ENCODE peak calls at places on chromosomes 7 and 10, in nine cellular contexts. D, A, U, Z, N, O, I, K and T are unnamed samples.
A peak's percentile ranks its signal among the peaks of the same experiment; 100 is the strongest.

GRCh38 chr7:82600601-82601000 is 157.0 kb upstream of the CACNA2D1 start:
- DNase-seq in O (no peak), N (no peak), D (no peak), Z (no peak), U (no peak), I (no peak), A (peak; percentile 13), K (peak; percentile 18), T (no peak)

GRCh38 chr10:8435186-8436055 is 380.9 kb downstream of the GATA3 start:
- DNase-seq in I (no peak), Z (no peak), A (no peak), D (no peak), O (no peak), U (no peak), N (no peak), K (no peak), T (no peak)

GRCh38 chr10:5550621-5551530 is 26.1 kb downstream of the CALML3 start:
- DNase-seq in K (no peak), O (no peak), N (no peak), D (no peak), A (peak; percentile 53), Z (no peak), U (no peak), I (no peak), T (peak; percentile 50)

GRCh38 chr7:32676249-32676941 is 181.1 kb downstream of the AVL9 start:
- DNase-seq in I (no peak), U (no peak), K (no peak), N (no peak), O (no peak), Z (no peak), A (no peak), D (no peak), T (no peak)

GRCh38 chr10:28089467-28089866 is 90.6 kb upstream of the ODAD2 start:
- DNase-seq in N (peak; percentile 42), Z (no peak), D (peak; percentile 59), K (no peak), O (no peak), U (no peak), I (peak; percentile 37), A (peak; percentile 94), T (peak; percentile 93)

GRCh38 chr10:132185601-132186487 is 904 bp upstream of the DPYSL4 start:
- DNase-seq in U (no peak), N (no peak), Z (no peak), A (peak; percentile 12), I (no peak), K (peak; percentile 76), O (peak; percentile 58), D (no peak), T (peak; percentile 5)

GRCh38 chr7:36468361-36469140 is 78.9 kb downstream of the ANLN start:
- DNase-seq in I (no peak), K (no peak), O (no peak), D (no peak), N (no peak), A (no peak), Z (no peak), U (no peak), T (no peak)

GRCh38 chr7:6615853-6616555 is 594 bp downstream of the ZNF853 start:
- DNase-seq in K (peak; percentile 81), O (no peak), N (no peak), A (no peak), U (no peak), D (no peak), I (no peak), Z (peak; percentile 83), T (no peak)

GRCh38 chr7:106166651-106167342 is 54.7 kb upstream of the SYPL1 start:
- DNase-seq in O (peak; percentile 35), U (peak; percentile 68), I (peak; percentile 77), D (peak; percentile 52), Z (peak; percentile 73), N (peak; percentile 66), K (peak; percentile 88), A (peak; percentile 83), T (peak; percentile 78)

GRCh38 chr7:152913492-152913891 is 153.9 kb downstream of the ACTR3B start:
- DNase-seq in I (no peak), N (no peak), K (no peak), O (no peak), Z (no peak), D (no peak), U (no peak), A (no peak), T (no peak)

GRCh38 chr7:113521468-113521867 is 397.3 kb downstream of the PPP1R3A start:
- DNase-seq in K (no peak), Z (no peak), N (no peak), D (no peak), U (no peak), O (no peak), I (no peak), A (peak; percentile 8), T (peak; percentile 6)

GRCh38 chr10:24416248-24416647 is 207.3 kb downstream of the KIAA1217 start:
- DNase-seq in N (no peak), Z (no peak), U (no peak), A (no peak), I (no peak), D (no peak), K (no peak), O (no peak), T (no peak)

GRCh38 chr10:43324847-43325246 is 46.6 kb upstream of the FXYD4 start:
- DNase-seq in D (no peak), O (no peak), Z (no peak), U (no peak), A (no peak), I (no peak), K (no peak), N (no peak), T (no peak)

GRCh38 chr10:43323245-43323644 is 48.2 kb upstream of the FXYD4 start:
- DNase-seq in N (no peak), U (no peak), I (no peak), D (no peak), A (no peak), O (no peak), K (no peak), Z (no peak), T (no peak)

GRCh38 chr10:43320226-43320625 is 51.2 kb upstream of the FXYD4 start:
- DNase-seq in U (no peak), A (no peak), O (no peak), N (no peak), Z (no peak), D (no peak), K (no peak), I (no peak), T (no peak)

GRCh38 chr10:43322321-43322720 is 49.1 kb upstream of the FXYD4 start:
- DNase-seq in A (no peak), K (peak; percentile 40), I (no peak), U (no peak), Z (no peak), D (no peak), N (no peak), O (no peak), T (no peak)

DNA sequence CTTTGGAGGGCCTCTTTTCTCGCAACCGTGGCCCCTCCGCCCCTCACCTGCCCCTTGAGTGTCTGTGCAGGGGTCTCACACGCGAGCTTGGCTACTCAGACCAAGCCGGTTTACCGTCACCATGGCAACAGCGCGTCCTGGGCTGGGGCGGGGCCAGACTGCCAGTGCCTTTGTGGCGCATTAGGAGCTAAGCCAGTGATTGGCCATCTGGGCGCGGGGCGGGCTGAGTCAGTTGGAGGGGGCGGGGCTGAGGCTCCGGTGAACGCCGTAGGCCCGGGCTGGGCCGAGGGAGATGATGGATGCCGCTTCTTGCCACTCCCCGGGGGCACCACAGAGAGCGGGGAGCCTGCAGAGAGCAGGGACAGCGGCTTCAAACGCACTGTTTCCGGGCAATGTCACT is 48.7 kb upstream of the FXYD4 start:
- DNase-seq in D (peak; percentile 38), K (peak; percentile 99), Z (peak; percentile 96), O (peak; percentile 78), N (no peak), U (peak; percentile 64), I (peak; percentile 37), A (peak; percentile 51), T (peak; percentile 69)
- H3K4me3 ChIP-seq in D (no peak overlapping the region), K (peak overlapping the region; percentile 78), Z (no peak overlapping the region), O (no peak overlapping the region), N (no peak overlapping the region), U (no peak overlapping the region), I (peak overlapping the region; percentile 26), A (peak overlapping the region; percentile 17), T (peak overlapping the region; percentile 18)

DNA sequence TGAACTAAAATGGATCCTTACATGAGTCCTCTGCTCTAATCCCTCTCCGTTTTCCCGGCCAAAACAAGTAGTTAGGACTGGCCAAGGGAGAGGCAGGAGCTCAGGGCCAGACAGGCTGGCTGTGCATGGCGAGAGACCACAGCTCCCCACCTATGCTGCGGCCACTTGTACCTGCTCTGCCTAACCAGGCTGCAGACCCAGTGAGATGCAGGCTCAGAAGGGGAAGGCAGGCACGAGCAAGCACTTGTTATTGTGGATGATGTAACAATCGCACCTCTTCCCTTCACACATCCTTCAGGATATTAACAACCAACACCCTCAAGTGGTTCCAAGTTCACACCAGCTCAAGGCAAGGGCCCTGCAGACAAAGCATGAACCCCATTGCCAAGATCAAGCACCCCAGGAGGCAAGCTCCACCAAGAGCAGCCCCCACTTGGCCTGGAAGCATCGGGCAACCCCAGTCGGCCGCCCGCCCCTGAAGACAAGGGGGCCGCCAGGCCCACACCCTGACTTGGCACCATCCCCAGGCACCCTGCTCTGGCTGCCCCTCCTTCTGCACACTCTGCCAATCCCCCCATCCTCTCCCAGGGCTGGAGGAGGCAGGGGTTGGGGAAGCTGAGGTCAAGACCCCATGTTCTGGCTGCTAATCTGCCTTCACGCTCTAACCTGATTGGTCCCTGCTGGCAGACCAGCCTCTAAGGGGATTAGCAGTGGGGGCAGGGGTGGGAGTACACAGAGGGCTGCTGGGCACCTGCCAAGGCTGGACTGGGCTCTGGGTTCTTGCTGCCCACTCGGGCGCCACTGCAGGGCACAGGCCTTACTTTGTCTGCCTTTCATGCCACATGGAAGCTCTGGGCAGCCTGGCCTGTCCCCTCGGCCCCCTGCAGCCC is 111.3 kb downstream of the SLIT1 start:
- DNase-seq in U (no peak), K (no peak), D (no peak), Z (peak; percentile 76), I (no peak), A (no peak), N (no peak), O (no peak), T (no peak)
- TF ChIP-seq CTCF in U (no peak), K (no peak), D (no peak), Z (no peak), I (no peak), A (no peak), N (no peak), O (no peak), T (no peak)

DNA sequence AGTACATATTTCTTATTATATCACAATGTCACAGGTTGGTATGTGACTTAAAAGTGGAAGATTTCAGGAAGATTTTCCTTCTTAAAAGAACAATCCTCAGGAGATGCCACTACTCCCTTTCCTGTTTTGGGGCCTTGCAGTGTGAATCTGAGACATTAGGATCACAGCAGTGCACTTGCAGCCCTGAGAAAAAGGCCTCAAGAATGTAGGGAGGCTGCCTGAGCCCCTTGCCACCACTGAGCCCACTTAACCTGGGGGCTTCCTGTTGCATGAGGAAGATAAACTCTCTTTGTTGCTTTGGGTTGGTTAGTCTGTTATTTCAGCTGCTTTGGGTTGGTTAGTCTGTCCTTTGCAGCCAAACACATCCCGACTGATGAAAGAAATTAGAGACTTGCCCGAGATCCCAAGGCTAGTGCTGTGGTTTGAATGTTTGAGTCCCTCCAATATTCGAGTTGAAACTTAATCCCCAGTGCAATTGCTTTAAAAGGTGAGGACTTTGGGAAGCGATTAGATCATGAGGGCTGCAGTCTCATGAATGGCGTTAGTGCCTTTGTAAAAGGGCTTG is 151.3 kb upstream of the SP4 start:
- DNase-seq in Z (no peak), O (no peak), A (no peak), I (no peak), K (peak; percentile 44), D (no peak), U (no peak), N (no peak), T (no peak)
- H3K4me3 ChIP-seq in Z (no peak overlapping the region), O (no peak overlapping the region), A (no peak overlapping the region), I (no peak overlapping the region), K (no peak overlapping the region), D (no peak overlapping the region), U (no peak overlapping the region), N (no peak overlapping the region), T (no peak overlapping the region)

GRCh38 chr10:3132036-3133025 is 40.3 kb downstream of the PITRM1 start:
- DNase-seq in I (no peak), Z (no peak), O (no peak), D (no peak), U (no peak), K (no peak), N (no peak), A (no peak), T (no peak)
- TF ChIP-seq CTCF in I (no peak), Z (no peak), O (no peak), D (no peak), U (no peak), K (no peak), N (no peak), A (no peak), T (no peak)